ENCODE peak calls at places on chromosomes 13 and 19, in eight cellular contexts. D is breast epithelium, M is PC-3, F is retinal pigment epithelial cell, H is BJ, N is tibial artery, Y is cardiac muscle cell, A is left ventricle myocardium inferior. W is an unnamed sample.

GRCh38 chr13:114116734-114117133 is 15.7 kb downstream of the RASA3 start:
- DNase-seq in H (no peak), N (no peak), F (no peak), M (no peak), D (no peak), Y (no peak), A (no peak), W (no peak)

GRCh38 chr13:98440390-98441055 is 136.4 kb downstream of the STK24 start:
- DNase-seq in A (no peak), H (no peak), Y (no peak), N (no peak), D (no peak), F (no peak), M (no peak), W (no peak)

GRCh38 chr13:112732679-112733078 is 42.8 kb downstream of the ATP11A start:
- DNase-seq in N (no peak), Y (no peak), M (no peak), F (no peak), H (no peak), D (no peak), A (no peak), W (no peak)

GRCh38 chr13:60591348-60591747 is 194.3 kb downstream of the TDRD3 start:
- DNase-seq in F (no peak), H (no peak), Y (no peak), A (no peak), M (peak), N (no peak), D (no peak), W (peak)

GRCh38 chr13:100789481-100789880 is 114.9 kb upstream of the TMTC4 start:
- DNase-seq in Y (no peak), D (no peak), A (no peak), M (no peak), H (no peak), F (no peak), N (no peak), W (peak)

GRCh38 chr13:111399776-111400505 is 79.5 kb downstream of the TEX29 start:
- DNase-seq in A (no peak), N (peak), D (no peak), H (no peak), F (no peak), Y (no peak), M (no peak), W (no peak)

GRCh38 chr19:40799558-40800338 is 757 bp downstream of the EGLN2 start:
- DNase-seq in N (no peak), H (no peak), Y (peak), F (no peak), D (no peak), M (no peak), A (peak), W (no peak)

GRCh38 chr19:1133471-1133929 is 29.7 kb downstream of the GPX4 start:
- DNase-seq in A (no peak), N (no peak), H (no peak), F (no peak), M (no peak), D (no peak), Y (no peak), W (peak)

GRCh38 chr13:80048802-80049201 is 292.1 kb downstream of the SPRY2 start:
- DNase-seq in D (no peak), N (peak), Y (peak), F (peak), A (peak), H (peak), M (peak), W (peak)

GRCh38 chr13:21297452-21297851 is 121.0 kb downstream of the MRPL57 start:
- DNase-seq in H (no peak), D (no peak), F (no peak), Y (no peak), N (no peak), A (no peak), M (no peak), W (peak)

GRCh38 chr19:55530996-55531395 is 5.9 kb downstream of the SBK2 start:
- DNase-seq in D (no peak), Y (no peak), H (no peak), N (no peak), M (no peak), A (no peak), F (no peak), W (no peak)

GRCh38 chr13:98143157-98143553 is 261 bp downstream of the FARP1 start:
- DNase-seq in D (no peak), A (peak), Y (peak), N (peak), H (no peak), M (no peak), F (no peak), W (no peak)

GRCh38 chr13:28659611-28659970 is 661 bp downstream of the POMP start:
- DNase-seq in D (no peak), N (no peak), A (no peak), F (no peak), M (peak), H (no peak), Y (no peak), W (peak)

GRCh38 chr13:85626603-85627002 is 172.6 kb downstream of the SLITRK6 start:
- DNase-seq in Y (no peak), M (no peak), A (no peak), N (no peak), H (no peak), D (no peak), F (no peak), W (no peak)

GRCh38 chr19:54179921-54180452 is 7.0 kb upstream of the TMC4 start:
- DNase-seq in F (peak), A (no peak), H (no peak), M (peak), Y (peak), N (no peak), D (no peak), W (peak)

GRCh38 chr13:31172001-31172400 is 10.3 kb upstream of the HSPH1 start:
- DNase-seq in A (no peak), D (no peak), N (no peak), F (no peak), H (no peak), Y (no peak), M (peak), W (peak)

GRCh38 chr19:29526730-29527499 is 1.1 kb downstream of the VSTM2B start:
- DNase-seq in Y (no peak), N (no peak), M (no peak), D (no peak), F (no peak), A (no peak), H (no peak), W (no peak)

GRCh38 chr19:35055715-35056179 is 14.2 kb downstream of the HPN start:
- DNase-seq in N (no peak), M (peak), H (no peak), D (no peak), Y (no peak), A (no peak), F (no peak), W (no peak)

GRCh38 chr13:24187185-24187584 is 26.7 kb downstream of the SPATA13 start:
- DNase-seq in N (no peak), A (no peak), M (peak), D (no peak), Y (no peak), F (no peak), H (no peak), W (peak)

GRCh38 chr13:114134111-114134943 is 1.9 kb upstream of the RASA3 start:
- DNase-seq in H (no peak), F (no peak), D (no peak), Y (peak), N (no peak), M (no peak), A (no peak), W (no peak)

GRCh38 chr13:27919299-27919933 is 384 bp upstream of the PDX1 start:
- DNase-seq in M (no peak), N (no peak), Y (no peak), F (no peak), D (no peak), A (no peak), H (no peak), W (no peak)

GRCh38 chr19:44904426-44904994 is 1.1 kb upstream of the APOE start:
- DNase-seq in F (no peak), D (no peak), A (no peak), N (no peak), H (no peak), Y (no peak), M (no peak), W (no peak)
- TF ChIP-seq CTCF in F (peak), D (no peak), A (no peak), N (no peak), H (peak), Y (peak), M (peak), W (peak)

DNA sequence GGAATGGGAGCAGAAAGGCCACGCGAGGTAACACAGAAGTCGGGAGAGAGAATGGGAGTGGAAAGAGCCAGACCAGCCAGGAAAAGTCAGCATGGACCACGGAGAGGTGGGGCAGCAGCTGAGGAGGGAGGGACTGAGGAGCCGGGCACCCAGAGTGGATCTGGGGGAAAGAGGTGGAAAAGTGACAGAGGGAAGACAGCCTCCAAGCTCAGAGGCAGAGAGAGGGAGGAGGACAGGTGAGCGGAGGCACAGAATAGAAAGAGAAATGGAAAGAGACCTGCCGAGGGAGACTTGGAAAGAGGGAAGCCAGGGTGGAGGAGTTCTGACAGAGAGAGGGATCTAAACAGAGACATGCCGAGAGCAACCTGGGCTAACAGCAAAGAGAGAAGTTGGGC is 1.6 kb downstream of the GRIK5 start:
- DNase-seq in M (no peak), F (no peak), D (no peak), A (no peak), N (no peak), Y (no peak), H (no peak), W (no peak)
- H3K4me3 ChIP-seq in M (no peak), F (peak), D (peak), A (peak), N (peak), Y (no peak), H (no peak), W (no peak)

DNA sequence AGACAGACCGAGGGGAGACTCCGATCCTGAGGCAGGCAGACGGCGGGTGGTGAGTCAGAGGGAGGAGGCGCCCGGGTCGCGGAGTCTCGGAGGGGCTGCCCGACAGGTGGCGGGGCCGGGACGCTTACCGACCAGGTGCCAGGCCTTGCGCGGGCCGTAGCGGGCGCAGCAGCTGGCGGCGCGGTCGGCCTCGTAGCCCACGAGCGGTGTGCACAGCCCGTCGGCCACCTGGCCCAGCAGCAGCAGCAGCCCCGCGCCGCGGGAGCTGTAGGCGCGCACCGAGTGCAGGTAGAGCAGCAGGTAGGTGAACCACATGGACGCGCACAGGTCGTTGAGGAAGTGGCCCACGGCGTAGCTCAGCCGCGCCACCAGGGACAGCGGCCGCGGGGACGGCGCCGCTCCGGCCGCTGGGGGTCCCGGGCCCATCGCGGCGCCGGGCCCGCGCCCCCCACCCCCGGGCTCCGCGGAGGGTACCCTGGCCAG is 367 bp downstream of the MFSD12 start:
- DNase-seq in Y (peak), H (no peak), D (no peak), A (no peak), N (no peak), F (no peak), M (peak), W (no peak)
- TF ChIP-seq CTCF in Y (no peak), H (no peak), D (no peak), A (peak), N (no peak), F (no peak), M (no peak), W (no peak)

DNA sequence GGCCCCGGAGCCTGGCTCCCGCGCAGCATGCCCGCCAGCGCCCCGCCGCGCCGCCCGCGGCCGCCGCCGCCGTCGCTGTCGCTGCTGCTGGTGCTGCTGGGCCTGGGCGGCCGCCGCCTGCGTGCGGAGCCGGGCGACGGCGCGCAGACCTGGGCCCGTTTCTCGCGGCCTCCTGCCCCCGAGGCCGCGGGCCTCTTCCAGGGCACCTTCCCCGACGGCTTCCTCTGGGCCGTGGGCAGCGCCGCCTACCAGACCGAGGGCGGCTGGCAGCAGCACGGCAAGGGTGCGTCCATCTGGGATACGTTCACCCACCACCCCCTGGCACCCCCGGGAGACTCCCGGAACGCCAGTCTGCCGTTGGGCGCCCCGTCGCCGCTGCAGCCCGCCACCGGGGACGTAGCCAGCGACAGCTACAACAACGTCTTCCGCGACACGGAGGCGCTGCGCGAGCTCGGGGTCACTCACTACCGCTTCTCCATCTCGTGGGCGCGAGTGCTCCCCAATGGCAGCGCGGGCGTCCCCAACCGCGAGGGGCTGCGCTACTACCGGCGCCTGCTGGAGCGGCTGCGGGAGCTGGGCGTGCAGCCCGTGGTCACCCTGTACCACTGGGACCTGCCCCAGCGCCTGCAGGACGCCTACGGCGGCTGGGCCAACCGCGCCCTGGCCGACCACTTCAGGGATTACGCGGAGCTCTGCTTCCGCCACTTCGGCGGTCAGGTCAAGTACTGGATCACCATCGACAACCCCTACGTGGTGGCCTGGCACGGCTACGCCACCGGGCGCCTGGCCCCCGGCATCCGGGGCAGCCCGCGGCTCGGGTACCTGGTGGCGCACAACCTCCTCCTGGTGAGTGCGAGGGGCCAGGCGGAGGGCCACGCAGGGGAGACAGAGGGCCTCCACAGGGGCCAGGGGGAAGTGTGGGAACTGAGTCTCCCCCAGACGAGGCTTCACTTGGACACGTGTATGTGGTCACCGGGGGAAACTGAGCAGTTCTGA is at the start of gene KL:
- DNase-seq in D (no peak), M (no peak), F (no peak), A (peak), N (peak), Y (peak), H (no peak), W (no peak)
- H3K4me3 ChIP-seq in D (peak), M (peak), F (peak), A (peak), N (peak), Y (peak), H (no peak), W (peak)

DNA sequence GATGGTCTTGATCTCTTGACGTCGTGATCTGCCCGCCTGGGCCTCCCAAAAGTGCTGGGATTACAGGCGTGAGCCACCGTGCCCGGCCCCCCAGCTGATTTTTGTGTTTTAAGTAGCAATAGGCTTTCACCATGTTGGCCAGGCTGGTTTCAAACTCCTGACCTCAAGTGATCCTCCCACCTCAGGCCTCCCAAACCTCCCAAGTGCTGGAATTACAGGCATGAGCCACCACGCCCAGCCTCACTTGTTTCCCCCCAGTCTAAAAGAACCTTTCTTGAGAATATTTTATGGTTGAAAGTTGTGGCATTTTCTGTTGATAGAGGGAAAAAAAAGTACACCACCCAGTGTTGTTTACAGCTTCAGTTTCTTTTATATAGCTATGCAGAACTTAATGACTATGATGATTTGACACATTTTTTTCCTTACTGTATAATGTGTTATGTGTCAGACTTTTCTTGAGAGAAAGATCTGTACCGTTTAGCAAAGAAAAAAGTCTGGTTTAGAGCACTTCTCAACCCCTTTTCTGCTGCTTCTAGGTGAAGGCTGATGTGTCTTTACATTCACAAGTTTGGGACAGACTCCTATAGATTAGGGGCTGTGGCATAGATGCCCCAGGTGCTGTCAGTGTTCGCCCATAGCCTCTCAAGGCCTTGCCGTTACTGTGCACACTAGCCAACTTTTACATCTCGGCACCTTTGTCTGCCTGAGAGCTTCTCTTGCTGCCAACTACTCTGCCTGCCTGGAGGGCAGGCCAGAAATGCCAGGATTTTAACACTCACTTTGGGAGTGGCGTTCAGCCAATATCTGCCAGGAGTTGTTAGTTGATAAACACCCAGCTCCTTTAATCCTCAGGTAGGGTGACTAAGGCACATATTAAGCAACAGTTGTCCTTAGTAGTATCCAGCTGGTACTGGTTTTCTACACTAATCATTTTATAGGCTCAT is 33.0 kb downstream of the KCTD4 start:
- DNase-seq in N (no peak), Y (no peak), M (peak), A (peak), H (no peak), D (peak), F (peak), W (peak)
- TF ChIP-seq CTCF in N (no peak), Y (no peak), M (no peak), A (no peak), H (no peak), D (no peak), F (no peak), W (no peak)

DNA sequence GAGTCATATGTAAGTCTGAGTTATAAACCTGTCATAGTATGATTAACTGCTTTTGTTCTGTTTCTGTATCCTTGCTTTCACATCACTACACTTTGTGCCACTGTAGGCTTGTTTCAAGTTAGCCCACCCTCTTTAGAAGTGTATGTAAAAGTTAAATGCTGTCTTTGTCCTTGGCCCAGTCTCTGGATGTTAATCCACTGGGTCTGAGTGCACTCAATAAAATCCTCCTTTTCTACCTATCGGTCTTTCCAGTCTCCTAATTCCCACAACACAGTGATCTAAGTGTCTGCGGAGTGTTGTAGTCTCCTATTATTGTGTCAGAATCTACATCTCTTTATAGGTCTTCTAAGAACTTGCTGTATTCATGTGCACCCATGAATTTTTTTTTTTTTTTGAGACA is 14.1 kb downstream of the ZNF429 start:
- DNase-seq in D (no peak), M (no peak), H (no peak), N (no peak), F (no peak), A (no peak), Y (no peak), W (peak)
- H3K4me3 ChIP-seq in D (no peak), M (no peak), H (no peak), N (no peak), F (no peak), A (no peak), Y (no peak), W (no peak)

DNA sequence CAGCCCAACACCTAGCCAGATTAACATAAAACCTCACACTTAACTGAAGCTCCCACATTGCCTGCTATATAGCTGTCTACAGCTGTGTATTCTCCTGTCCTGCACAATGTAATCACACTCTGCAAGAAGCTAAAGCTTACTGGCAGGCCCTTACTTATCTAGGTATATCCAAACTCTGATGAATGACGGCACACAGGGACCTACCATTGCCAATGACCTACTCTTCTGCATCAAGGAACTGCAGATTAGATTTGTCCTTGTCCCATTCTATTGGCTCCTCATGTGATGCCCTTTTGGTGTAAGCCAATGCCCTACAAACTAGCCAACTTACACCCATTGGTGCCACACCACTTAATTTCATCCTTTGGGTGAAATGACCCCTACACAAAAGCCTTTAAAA is 26.4 kb downstream of the ZNF45 start:
- DNase-seq in H (no peak), F (no peak), D (no peak), N (no peak), Y (no peak), M (no peak), A (no peak), W (no peak)
- TF ChIP-seq CTCF in H (no peak), F (no peak), D (no peak), N (no peak), Y (no peak), M (no peak), A (no peak), W (no peak)